ENCODE peak calls at places on chromosomes 2 and 18, in ten cellular contexts. D is fibroblast of lung, H is left ventricle myocardium inferior, G is endothelial cell of umbilical vein, O is lower lobe of right lung, J is cardiac muscle cell, Q is sigmoid colon, S is bronchial epithelial cell, N is ascending aorta, F is WERI-Rb-1. R is an unnamed sample. For H3K36me3, the result is how much of the 10 kb centered on the place peaks cover.

GRCh38 chr2:133600231-133600630 is 32.0 kb upstream of the NCKAP5 start:
- DNase-seq in G (no peak), D (no peak), Q (no peak), J (no peak), N (no peak), F (no peak), O (no peak), H (no peak), S (no peak), R (peak)

GRCh38 chr2:196205891-196206408 is 34.6 kb upstream of the STK17B start:
- DNase-seq in Q (no peak), O (no peak), J (no peak), D (peak), S (peak), G (peak), N (no peak), F (no peak), H (no peak), R (peak)

GRCh38 chr18:12838178-12838634 is 45.8 kb downstream of the PTPN2 start:
- DNase-seq in H (no peak), N (no peak), Q (peak), O (peak), G (no peak), S (peak), F (no peak), D (peak), J (no peak), R (no peak)

GRCh38 chr18:62751977-62752376 is 36.6 kb downstream of the PHLPP1 start:
- DNase-seq in G (no peak), N (no peak), Q (no peak), D (no peak), J (no peak), F (no peak), O (no peak), S (no peak), H (no peak), R (peak)

GRCh38 chr18:3869848-3870247 is 419.9 kb downstream of the TGIF1 start:
- DNase-seq in S (peak), D (peak), H (no peak), J (peak), G (peak), Q (no peak), O (no peak), N (no peak), F (no peak), R (no peak)

GRCh38 chr2:166411473-166412230 is 35.9 kb upstream of the SCN9A start:
- DNase-seq in J (no peak), D (peak), Q (no peak), H (no peak), F (no peak), N (no peak), G (no peak), S (peak), O (no peak), R (no peak)

GRCh38 chr2:70994055-70994444 is 623 bp downstream of the TEX261 start:
- DNase-seq in D (no peak), J (no peak), G (no peak), N (no peak), F (no peak), O (no peak), H (no peak), Q (no peak), S (peak), R (peak)

GRCh38 chr18:41674466-41674865 is 280.6 kb upstream of the PIK3C3 start:
- DNase-seq in N (no peak), F (no peak), Q (no peak), G (no peak), H (no peak), O (no peak), D (no peak), S (no peak), J (no peak), R (no peak)

GRCh38 chr2:121132054-121132453 is 152.9 kb downstream of the TFCP2L1 start:
- DNase-seq in N (no peak), D (no peak), J (no peak), O (no peak), S (no peak), H (no peak), Q (no peak), G (no peak), F (no peak), R (no peak)

GRCh38 chr2:47080888-47081301 is 74.2 kb downstream of the STPG4 start:
- DNase-seq in O (no peak), Q (peak), F (no peak), S (no peak), N (no peak), D (no peak), H (no peak), J (no peak), G (no peak), R (no peak)

GRCh38 chr2:11698009-11698922 is 28.3 kb upstream of the NTSR2 start:
- DNase-seq in H (peak), Q (peak), G (no peak), N (peak), F (no peak), D (peak), O (peak), J (peak), S (no peak), R (peak)

GRCh38 chr2:88669371-88670214 is 21.9 kb upstream of the RPIA start:
- DNase-seq in O (no peak), J (peak), F (peak), S (peak), N (no peak), G (peak), H (no peak), Q (no peak), D (peak), R (peak)

GRCh38 chr2:109612991-109613921 is 510 bp downstream of the SEPTIN10 start:
- DNase-seq in F (no peak), H (peak), G (peak), J (peak), N (no peak), O (peak), D (peak), S (peak), Q (peak), R (peak)

GRCh38 chr2:109611467-109612095 is 2.2 kb downstream of the SEPTIN10 start:
- DNase-seq in G (peak), Q (no peak), O (no peak), N (no peak), S (peak), F (no peak), H (no peak), J (no peak), D (peak), R (no peak)

GRCh38 chr2:109607766-109608165 is 6.0 kb downstream of the SEPTIN10 start:
- DNase-seq in N (no peak), J (no peak), O (no peak), F (no peak), Q (no peak), S (peak), G (peak), D (peak), H (no peak), R (no peak)

GRCh38 chr2:109613922-109614714 is at the start of the genes SEPTIN10 and SOWAHC:
- DNase-seq in Q (peak), F (peak), S (peak), D (peak), N (peak), O (peak), G (peak), J (peak), H (peak), R (peak)

GRCh38 chr2:109609352-109610024 is 4.3 kb downstream of the SEPTIN10 start:
- DNase-seq in Q (no peak), S (peak), H (peak), N (no peak), J (no peak), G (peak), F (no peak), D (no peak), O (no peak), R (no peak)
- H3K4me3 ChIP-seq in Q (no peak), S (no peak), H (peak), N (peak), J (no peak), G (peak), F (no peak), D (peak), O (no peak), R (no peak)

GRCh38 chr2:144937899-144938298 is 418.0 kb upstream of the ZEB2 start:
- DNase-seq in S (no peak), G (no peak), D (peak), H (no peak), J (no peak), O (no peak), N (no peak), Q (no peak), F (no peak), R (no peak)

GRCh38 chr2:144941743-144942488 is 422.0 kb upstream of the ZEB2 start:
- DNase-seq in D (no peak), O (no peak), F (no peak), Q (no peak), S (no peak), N (no peak), G (peak), J (no peak), H (no peak), R (no peak)

GRCh38 chr2:144937066-144937465 is 417.1 kb upstream of the ZEB2 start:
- DNase-seq in S (no peak), N (no peak), J (no peak), H (no peak), G (no peak), O (no peak), F (no peak), Q (no peak), D (no peak), R (no peak)

GRCh38 chr2:144938308-144938709 is 418.4 kb upstream of the ZEB2 start:
- DNase-seq in O (no peak), F (no peak), D (peak), H (no peak), J (peak), N (no peak), G (peak), Q (no peak), S (peak), R (no peak)

DNA sequence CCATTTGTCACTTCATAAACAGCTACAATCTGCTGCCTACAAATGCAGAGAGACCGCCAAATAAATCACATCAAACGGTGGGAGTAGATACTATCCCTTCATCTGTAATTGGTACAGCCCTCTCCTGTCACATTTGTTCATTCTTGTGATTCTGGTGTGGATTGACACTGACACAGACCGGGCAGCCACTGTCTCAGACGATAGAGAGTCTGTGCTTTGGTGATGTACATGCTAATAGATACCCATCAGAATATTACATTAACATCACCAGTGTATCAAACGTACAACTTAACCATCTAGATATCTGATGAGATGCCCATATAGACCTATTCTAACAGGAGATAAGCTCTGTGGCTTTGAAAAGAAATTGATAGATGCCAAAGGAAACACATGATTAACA is 419.7 kb upstream of the ZEB2 start:
- DNase-seq in N (no peak), G (no peak), S (no peak), F (no peak), O (no peak), Q (no peak), H (no peak), J (no peak), D (no peak), R (no peak)
- TF ChIP-seq CTCF in N (no peak), G (no peak), S (no peak), F (no peak), O (no peak), Q (no peak), H (no peak), J (no peak), D (no peak), R (no peak)

DNA sequence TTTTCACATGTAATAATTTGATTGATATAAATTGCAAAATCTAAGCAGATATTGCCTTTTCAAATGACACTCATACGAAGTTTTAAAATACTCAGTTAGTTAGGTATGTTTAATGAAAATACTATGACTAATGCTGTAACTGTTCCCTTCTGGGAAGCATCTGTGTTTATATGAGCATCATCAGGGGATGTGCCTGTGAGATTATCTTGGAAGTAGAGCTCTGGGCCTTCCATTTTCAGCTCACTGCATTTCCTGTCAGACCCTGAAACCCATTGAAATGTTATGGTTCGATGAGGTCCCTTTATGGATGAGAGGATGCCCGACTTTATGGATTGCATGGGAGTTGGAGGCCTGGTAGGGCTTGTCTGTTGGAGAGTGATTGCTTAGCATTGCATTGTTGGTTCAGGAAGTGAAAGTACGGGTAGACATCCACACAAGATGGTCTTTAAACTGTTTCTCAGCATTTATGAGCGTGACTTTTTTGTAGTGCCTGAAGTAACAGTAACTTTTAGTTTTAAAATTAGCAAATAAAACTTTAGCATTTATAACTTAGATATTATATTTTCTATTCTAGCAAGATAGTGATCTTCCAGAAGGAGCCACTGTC is 28.7 kb downstream of the ELP2 start:
- DNase-seq in H (no peak), S (no peak), O (no peak), D (peak), Q (no peak), J (no peak), N (no peak), F (no peak), G (peak), R (no peak)
- H3K36me3 ChIP-seq in H (half or more), S (under half), O (half or more), D (under half), Q (under half), J (half or more), N (half or more), F (half or more), G (under half), R (half or more)

DNA sequence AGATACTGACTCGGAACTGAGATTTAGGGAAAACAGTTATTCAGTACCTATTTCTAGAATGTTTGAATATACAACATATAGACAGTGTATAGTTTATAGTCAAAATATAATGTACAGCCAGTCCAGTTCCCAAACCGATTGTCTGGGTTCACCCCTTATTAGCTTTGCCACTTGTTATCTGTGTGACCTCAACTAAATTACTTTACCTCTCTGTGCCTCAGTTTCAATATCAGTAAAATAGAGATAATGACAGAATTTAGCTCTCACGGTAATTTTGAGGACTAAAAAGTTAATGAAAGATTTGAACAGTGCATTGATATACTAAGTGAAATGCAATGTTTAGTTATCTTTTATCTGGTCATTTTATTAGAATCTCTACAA is 750 bp upstream of the RIOK3 start:
- DNase-seq in J (no peak), H (no peak), G (no peak), N (no peak), O (no peak), Q (no peak), D (no peak), S (no peak), F (no peak), R (no peak)
- H3K4me3 ChIP-seq in J (peak), H (peak), G (no peak), N (peak), O (peak), Q (peak), D (peak), S (peak), F (peak), R (no peak)

DNA sequence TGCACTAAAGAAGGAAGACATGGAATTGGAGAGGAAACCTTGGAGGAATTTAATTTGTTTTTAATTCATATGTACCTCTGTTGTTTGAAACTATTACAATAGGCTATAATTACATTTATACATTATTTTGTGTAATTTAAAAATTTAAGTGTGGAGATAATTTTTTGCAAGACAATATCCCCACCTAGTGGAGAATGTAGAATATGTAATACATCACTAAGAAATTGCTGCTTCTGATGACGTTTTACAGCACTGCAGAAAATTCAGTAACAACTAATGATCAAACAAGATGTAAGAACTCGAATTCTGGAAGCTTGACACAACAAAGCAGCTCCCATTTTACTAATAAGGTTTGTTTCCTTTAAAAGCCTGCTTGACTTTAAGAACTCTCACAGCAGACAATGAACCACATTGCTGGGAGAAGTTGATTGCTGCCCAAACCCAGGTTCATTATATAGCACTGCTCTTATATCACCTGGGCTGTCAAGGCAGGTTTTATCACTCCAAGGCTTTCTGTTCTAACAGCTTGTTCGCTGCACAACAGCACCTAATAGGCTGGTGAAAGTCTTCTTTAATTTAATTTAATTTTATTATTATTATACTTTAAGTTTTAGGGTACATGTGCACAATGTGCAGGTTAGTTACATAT is 53.4 kb downstream of the THADA start:
- DNase-seq in O (no peak), Q (no peak), G (peak), H (no peak), J (peak), F (no peak), D (peak), S (peak), N (no peak), R (no peak)
- TF ChIP-seq CTCF in O (peak), Q (peak), G (peak), H (peak), J (peak), F (no peak), D (no peak), S (no peak), N (peak), R (peak)

GRCh38 chr2:233846387-233847247 is 7.7 kb downstream of the HJURP start:
- DNase-seq in J (no peak), S (no peak), G (no peak), O (no peak), Q (no peak), N (no peak), H (no peak), D (no peak), F (no peak), R (no peak)
- H3K36me3 ChIP-seq in J (under half), S (under half), G (under half), O (under half), Q (under half), N (under half), H (under half), D (under half), F (half or more), R (under half)

DNA sequence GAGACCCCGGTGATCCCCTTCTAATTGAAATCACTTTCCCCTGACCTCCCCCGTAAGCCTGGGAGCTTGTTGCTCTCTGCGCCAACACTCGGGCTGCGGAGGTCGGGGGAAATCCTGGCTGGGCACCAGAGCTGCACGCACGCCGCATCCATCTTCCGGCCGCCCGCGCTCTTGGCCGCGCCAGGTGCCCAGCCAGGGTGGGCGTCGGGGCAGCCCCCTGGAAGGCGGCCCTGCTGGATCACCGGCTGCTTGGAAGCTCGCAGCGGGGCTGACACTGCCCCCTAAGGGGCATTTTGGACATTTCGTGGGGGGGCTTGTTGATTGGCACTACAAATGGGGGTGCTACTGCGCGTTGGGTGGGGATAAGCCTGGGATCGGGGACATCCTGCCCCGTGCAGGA is 280.3 kb upstream of the SKOR2 start:
- DNase-seq in S (no peak), Q (no peak), O (no peak), D (no peak), H (no peak), N (no peak), J (no peak), F (peak), G (no peak), R (no peak)
- H3K4me3 ChIP-seq in S (no peak), Q (no peak), O (no peak), D (no peak), H (no peak), N (no peak), J (no peak), F (no peak), G (no peak), R (no peak)

GRCh38 chr2:202032841-202033316 is 776 bp upstream of the FZD7 start:
- DNase-seq in S (peak), Q (peak), H (peak), O (peak), F (peak), D (peak), G (peak), N (no peak), J (peak), R (peak)

GRCh38 chr2:202035089-202035940 is 1.7 kb downstream of the FZD7 start:
- DNase-seq in J (peak), F (no peak), S (no peak), G (no peak), O (peak), Q (peak), D (peak), H (peak), N (no peak), R (peak)

GRCh38 chr2:202031261-202031986 is 2.2 kb upstream of the FZD7 start:
- DNase-seq in Q (no peak), D (peak), S (no peak), J (no peak), G (no peak), N (no peak), F (no peak), O (no peak), H (no peak), R (no peak)

GRCh38 chr2:202034249-202035088 is 814 bp downstream of the FZD7 start:
- DNase-seq in D (peak), N (no peak), J (peak), S (peak), Q (peak), G (peak), O (peak), H (peak), F (no peak), R (peak)

GRCh38 chr2:202033317-202034248 is at the start of gene FZD7:
- DNase-seq in H (peak), J (peak), N (peak), O (peak), S (peak), F (peak), G (peak), Q (peak), D (peak), R (peak)
- TF ChIP-seq CTCF in H (peak), J (peak), N (peak), O (peak), S (peak), F (peak), G (no peak), Q (no peak), D (peak), R (peak)

GRCh38 chr2:117936871-117937428 is 76.9 kb downstream of the CCDC93 start:
- DNase-seq in G (no peak), D (no peak), O (no peak), Q (no peak), S (no peak), H (peak), J (no peak), N (no peak), F (peak), R (peak)
- H3K36me3 ChIP-seq in G (under half), D (under half), O (half or more), Q (under half), S (under half), H (half or more), J (under half), N (half or more), F (under half), R (under half)

R was measured in thyroid gland.